ENCODE peak calls at places on chromosomes 11 and 22, in seven cellular contexts. L, C, H, W, J, Y and P are unnamed samples.

GRCh38 chr11:118705111-118705741 is 25.8 kb upstream of the TREH start:
- DNase-seq in C (no peak), Y (peak), J (no peak), W (no peak), L (no peak), H (no peak), P (no peak)

GRCh38 chr11:128346808-128347207 is 240.6 kb downstream of the ETS1 start:
- DNase-seq in C (peak), W (no peak), L (peak), Y (peak), J (no peak), H (no peak), P (no peak)

GRCh38 chr11:119120639-119121007 is 757 bp upstream of the HINFP start:
- DNase-seq in L (peak), W (no peak), C (no peak), J (no peak), H (no peak), Y (no peak), P (no peak)

GRCh38 chr11:1053121-1053901 is 16.8 kb upstream of the MUC6 start:
- DNase-seq in W (no peak), Y (no peak), L (no peak), H (no peak), C (no peak), J (no peak), P (no peak)

GRCh38 chr11:134574425-134574824 is 162.4 kb upstream of the B3GAT1 start:
- DNase-seq in J (no peak), W (no peak), L (no peak), C (no peak), H (peak), Y (no peak), P (no peak)

GRCh38 chr22:26642465-26643367 is 14.7 kb upstream of the MIAT start:
- DNase-seq in C (no peak), Y (peak), L (no peak), H (no peak), W (no peak), J (no peak), P (peak)

GRCh38 chr11:8709002-8709672 is 26.5 kb downstream of the RPL27A start:
- DNase-seq in J (no peak), L (peak), W (peak), H (peak), Y (peak), C (no peak), P (no peak)

GRCh38 chr11:67307545-67308001 is 4.2 kb downstream of the SSH3 start:
- DNase-seq in L (no peak), W (no peak), Y (no peak), H (no peak), C (no peak), J (no peak), P (peak)

GRCh38 chr11:18132341-18132740 is at the start of gene MRGPRX3:
- DNase-seq in H (no peak), Y (no peak), L (no peak), W (no peak), J (no peak), C (peak), P (no peak)

GRCh38 chr22:42169055-42169469 is 38.5 kb upstream of the CYP2D6 start:
- DNase-seq in H (peak), C (peak), W (peak), Y (peak), L (peak), J (peak), P (peak)

GRCh38 chr22:33921576-33922181 is 1.4 kb upstream of the LARGE1 start:
- DNase-seq in C (peak), L (peak), H (peak), W (peak), Y (peak), J (peak), P (peak)

DNA sequence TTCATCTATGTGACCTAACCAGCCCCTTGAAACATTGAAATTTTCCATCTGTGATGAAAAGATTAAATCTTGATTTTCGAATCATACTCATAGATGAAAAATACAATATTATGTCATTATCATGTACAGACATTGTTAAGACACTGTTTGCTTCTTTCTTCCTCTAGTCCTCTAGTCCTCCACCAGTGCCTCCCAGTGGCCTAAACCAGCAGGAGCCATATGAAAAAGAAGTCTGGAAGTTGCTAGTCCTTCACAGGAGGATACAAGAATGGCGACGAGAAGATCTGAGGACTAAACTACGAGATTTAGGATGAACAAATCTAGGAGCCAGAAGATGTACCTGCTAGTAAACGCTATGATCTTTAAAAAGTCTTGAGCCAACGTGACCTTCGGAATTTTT is 134.1 kb downstream of the SLC17A6 start:
- DNase-seq in J (no peak), Y (no peak), L (no peak), H (no peak), W (no peak), C (peak), P (peak)
- TF ChIP-seq CTCF in J (no peak), Y (no peak), L (no peak), H (no peak), W (no peak), C (peak), P (no peak)

DNA sequence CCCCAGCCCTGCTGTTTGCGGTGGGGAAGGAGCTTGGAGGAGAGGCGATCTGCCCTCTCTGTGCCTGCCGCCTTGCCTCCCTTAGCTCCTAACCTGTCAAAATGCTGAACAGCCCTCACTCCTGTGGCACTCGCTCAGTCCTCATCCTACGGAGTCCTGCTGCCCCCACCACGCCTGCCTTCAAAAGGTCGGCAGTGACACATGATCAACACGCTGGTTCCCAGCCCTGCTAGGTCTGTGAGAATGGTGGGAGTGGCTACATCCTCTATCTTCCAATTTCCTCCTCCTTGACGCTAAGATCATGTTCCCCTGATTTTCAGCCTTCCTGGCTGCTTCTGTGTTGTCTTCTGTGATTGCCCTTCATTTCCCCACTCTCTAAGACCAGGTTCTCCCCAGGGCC is 120.2 kb upstream of the TBCEL start:
- DNase-seq in W (no peak), Y (no peak), L (no peak), J (no peak), H (no peak), C (no peak), P (no peak)
- TF ChIP-seq CTCF in W (no peak), Y (no peak), L (no peak), J (no peak), H (no peak), C (no peak), P (no peak)

GRCh38 chr22:40218152-40218551 is 40.4 kb downstream of the TNRC6B start:
- DNase-seq in L (no peak), J (no peak), Y (no peak), H (no peak), W (no peak), C (no peak), P (no peak)
- TF ChIP-seq CTCF in L (no peak), J (no peak), Y (no peak), H (no peak), W (no peak), C (no peak), P (no peak)

GRCh38 chr11:30855383-30856006 is 269.3 kb upstream of the MPPED2 start:
- DNase-seq in J (no peak), H (no peak), L (peak), W (no peak), Y (no peak), C (peak), P (no peak)
- TF ChIP-seq CTCF in J (peak), H (peak), L (peak), W (no peak), Y (no peak), C (peak), P (peak)

DNA sequence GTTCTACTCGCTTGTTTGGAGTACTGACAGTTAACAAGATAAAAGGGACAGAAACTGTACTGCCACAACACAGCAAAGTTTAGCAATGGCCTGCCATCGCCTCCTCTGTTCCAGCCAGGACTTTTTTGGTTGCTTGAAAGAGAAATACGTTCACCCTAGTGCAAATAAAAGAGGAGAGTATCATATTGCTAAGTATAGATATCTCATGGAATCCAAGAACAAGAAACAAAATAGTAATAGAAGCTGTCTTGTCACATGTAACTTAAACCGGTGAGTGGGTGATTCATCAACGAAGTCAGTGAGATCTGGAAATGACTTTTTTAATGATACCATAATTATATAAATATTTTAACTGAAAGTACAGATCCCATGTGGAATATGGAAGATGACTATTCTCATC is 35.4 kb downstream of the SLC1A2 start:
- DNase-seq in H (no peak), L (peak), Y (no peak), C (no peak), W (no peak), J (no peak), P (no peak)
- TF ChIP-seq CTCF in H (no peak), L (no peak), Y (no peak), C (no peak), W (no peak), J (no peak), P (no peak)

GRCh38 chr22:17754233-17754925 is 19.9 kb downstream of the BID start:
- DNase-seq in C (no peak), W (no peak), Y (no peak), J (no peak), L (no peak), H (no peak), P (no peak)
- TF ChIP-seq CTCF in C (peak), W (no peak), Y (peak), J (no peak), L (no peak), H (no peak), P (no peak)